ENCODE peak calls at places on chromosome 22, in nine cellular contexts. M, E, Z, R, P, X, G, A and H are unnamed samples.

GRCh38 chr22:23787600-23787896 is 782 bp downstream of the SMARCB1 start:
- DNase-seq in E (no peak), M (no peak), Z (no peak), R (no peak), P (no peak), A (no peak), G (no peak), X (no peak), H (no peak)

GRCh38 chr22:49574861-49575702 is 252.6 kb downstream of the BRD1 start:
- DNase-seq in Z (no peak), M (no peak), X (no peak), A (no peak), R (no peak), G (no peak), E (no peak), P (no peak), H (no peak)

GRCh38 chr22:25067851-25068421 is 115.4 kb downstream of the KIAA1671 start:
- DNase-seq in E (no peak), P (peak), G (no peak), R (no peak), X (peak), A (no peak), M (no peak), Z (no peak), H (no peak)

GRCh38 chr22:46575915-46576555 is 38.6 kb upstream of the CELSR1 start:
- DNase-seq in X (no peak), Z (no peak), R (no peak), G (no peak), M (peak), A (no peak), E (no peak), P (no peak), H (no peak)

GRCh38 chr22:41687901-41688364 is 734 bp downstream of the SNU13 start:
- DNase-seq in M (peak), E (no peak), Z (peak), R (peak), X (no peak), P (peak), G (no peak), A (peak), H (no peak)

GRCh38 chr22:46884365-46884764 is 121.9 kb downstream of the TBC1D22A start:
- DNase-seq in E (no peak), G (no peak), Z (no peak), R (no peak), M (no peak), P (no peak), X (no peak), A (no peak), H (no peak)

GRCh38 chr22:29801153-29801552 is 34.0 kb downstream of the UQCR10 start:
- DNase-seq in A (no peak), X (no peak), P (no peak), M (no peak), G (no peak), E (no peak), R (no peak), Z (no peak), H (no peak)

GRCh38 chr22:18048041-18048440 is 23.7 kb upstream of the MICAL3 start:
- DNase-seq in R (no peak), G (no peak), P (no peak), A (no peak), M (no peak), E (no peak), Z (no peak), X (no peak), H (no peak)

GRCh38 chr22:37088750-37089408 is 20.6 kb downstream of the TMPRSS6 start:
- DNase-seq in R (no peak), A (no peak), G (no peak), E (no peak), P (peak), M (no peak), X (no peak), Z (no peak), H (no peak)

GRCh38 chr22:29251981-29252978 is 15.5 kb downstream of the RHBDD3 start:
- DNase-seq in R (no peak), A (no peak), Z (no peak), E (no peak), G (no peak), X (no peak), P (no peak), M (no peak), H (no peak)

GRCh38 chr22:31344369-31345330 is 1.5 kb downstream of the PATZ1 start:
- DNase-seq in M (peak), Z (peak), P (peak), R (peak), G (no peak), A (peak), X (peak), E (no peak), H (no peak)

GRCh38 chr22:19974233-19974861 is 32.7 kb upstream of the TXNRD2 start:
- DNase-seq in R (no peak), A (peak), E (peak), Z (peak), X (no peak), M (peak), G (peak), P (peak), H (no peak)